ENCODE peak calls at places on chromosomes 16 and 17, in four cellular contexts. C, A, F and M are unnamed samples.

GRCh38 chr16:22692916-22693646 is 120.9 kb upstream of the HS3ST2 start:
- DNase-seq in A (no peak), C (no peak), F (peak), M (no peak)

GRCh38 chr17:82627405-82627804 is 20.8 kb downstream of the WDR45B start:
- DNase-seq in A (no peak), F (no peak), C (no peak), M (no peak)

GRCh38 chr16:67563708-67564468 is 1.6 kb downstream of the CTCF start:
- DNase-seq in C (peak), F (peak), A (no peak), M (peak)

GRCh38 chr17:75084039-75084660 is 3.6 kb upstream of the SLC16A5 start:
- DNase-seq in C (no peak), A (peak), F (no peak), M (no peak)

GRCh38 chr17:41020346-41020745 is 6.7 kb downstream of the KRTAP1-5 start:
- DNase-seq in A (no peak), F (no peak), C (no peak), M (no peak)

GRCh38 chr16:89246903-89247733 is 29.6 kb downstream of the ZNF778 start:
- DNase-seq in F (peak), C (peak), A (peak), M (peak)

GRCh38 chr17:27506348-27507218 is 50.3 kb downstream of the KSR1 start:
- DNase-seq in F (no peak), A (no peak), C (no peak), M (peak)

GRCh38 chr17:15885770-15886169 is 59.2 kb upstream of the ADORA2B start:
- DNase-seq in C (no peak), A (no peak), F (no peak), M (no peak)

GRCh38 chr17:68431661-68432071 is 25.6 kb downstream of the WIPI1 start:
- DNase-seq in C (no peak), A (no peak), F (no peak), M (no peak)

GRCh38 chr17:77184474-77184873 is 43.7 kb downstream of the SEC14L1 start:
- DNase-seq in A (no peak), F (no peak), C (no peak), M (no peak)

GRCh38 chr17:20085283-20085875 is 76.2 kb downstream of the SPECC1 start:
- DNase-seq in F (no peak), C (no peak), A (no peak), M (no peak)

GRCh38 chr16:14345512-14346115 is 274.5 kb downstream of the MRTFB start:
- DNase-seq in C (no peak), A (no peak), F (no peak), M (no peak)

GRCh38 chr16:29700253-29700987 is 21.4 kb downstream of the QPRT start:
- DNase-seq in F (peak), C (peak), A (peak), M (peak)

GRCh38 chr17:74430706-74431567 is 951 bp upstream of the GPRC5C start:
- DNase-seq in F (peak), A (peak), C (peak), M (peak)

GRCh38 chr16:3542153-3542550 is 35.1 kb downstream of the NLRC3 start:
- DNase-seq in C (no peak), A (no peak), F (no peak), M (no peak)